ENCODE peak calls at places on chromosomes 6 and 20, in four cellular contexts. Z, E, P and G are unnamed samples.

GRCh38 chr20:57167971-57168693 is 98.3 kb downstream of the BMP7 start:
- DNase-seq in Z (no peak), E (peak), P (no peak), G (no peak)

GRCh38 chr20:50312682-50313187 is 122.1 kb downstream of the CEBPB start:
- DNase-seq in Z (no peak), E (peak), P (peak), G (no peak)

GRCh38 chr20:6160736-6161135 is 37.9 kb upstream of the FERMT1 start:
- DNase-seq in Z (no peak), E (no peak), P (no peak), G (no peak)

GRCh38 chr6:14216931-14217684 is 99.5 kb downstream of the CD83 start:
- DNase-seq in Z (no peak), E (no peak), P (peak), G (no peak)

GRCh38 chr6:16974387-16974673 is 127.5 kb upstream of the STMND1 start:
- DNase-seq in Z (no peak), E (no peak), P (no peak), G (no peak)

GRCh38 chr6:105509506-105510331 is 106.8 kb upstream of the PREP start:
- DNase-seq in Z (no peak), E (peak), P (peak), G (no peak)

GRCh38 chr6:5102266-5102970 is 17.3 kb downstream of the PPP1R3G start:
- DNase-seq in Z (no peak), E (no peak), P (no peak), G (no peak)

GRCh38 chr6:3489961-3490621 is 33.2 kb upstream of the SLC22A23 start:
- DNase-seq in Z (no peak), E (no peak), P (no peak), G (no peak)

GRCh38 chr6:47476794-47477496 is 644 bp upstream of the CD2AP start:
- DNase-seq in Z (no peak), E (no peak), P (no peak), G (no peak)

GRCh38 chr6:152085533-152085932 is 278.1 kb downstream of the ESR1 start:
- DNase-seq in Z (no peak), E (peak), P (peak), G (no peak)

GRCh38 chr6:153231048-153231635 is 100.1 kb upstream of the RGS17 start:
- DNase-seq in Z (no peak), E (peak), P (peak), G (no peak)

GRCh38 chr6:114164206-114164605 is 178.6 kb downstream of the HS3ST5 start:
- DNase-seq in Z (no peak), E (no peak), P (no peak), G (no peak)

GRCh38 chr20:49865559-49865958 is 49.8 kb downstream of the SPATA2 start:
- DNase-seq in Z (no peak), E (no peak), P (peak), G (no peak)

GRCh38 chr6:144321839-144322591 is 36.9 kb downstream of the UTRN start:
- DNase-seq in Z (no peak), E (peak), P (peak), G (no peak)

GRCh38 chr6:33018904-33019303 is 9.5 kb upstream of the HLA-DOA start:
- DNase-seq in Z (no peak), E (peak), P (peak), G (no peak)

GRCh38 chr6:158571826-158572652 is 12.1 kb downstream of the TMEM181 start:
- DNase-seq in Z (no peak), E (no peak), P (no peak), G (no peak)

GRCh38 chr6:20877008-20877937 is 343.0 kb downstream of the CDKAL1 start:
- DNase-seq in Z (no peak), E (peak), P (peak), G (peak)

GRCh38 chr6:119348308-119349040 is 1.1 kb downstream of the MAN1A1 start:
- DNase-seq in Z (no peak), E (no peak), P (peak), G (no peak)

GRCh38 chr20:33177866-33178265 is 9.9 kb downstream of the BPIFA2 start:
- DNase-seq in Z (no peak), E (no peak), P (no peak), G (no peak)

GRCh38 chr6:28803337-28803709 is 120.5 kb downstream of the TRIM27 start:
- DNase-seq in Z (no peak), E (no peak), P (no peak), G (no peak)

GRCh38 chr6:134379086-134379485 is 61.2 kb upstream of the SGK1 start:
- DNase-seq in Z (no peak), E (no peak), P (no peak), G (no peak)

GRCh38 chr6:70819715-70820114 is 137.1 kb downstream of the B3GAT2 start:
- DNase-seq in Z (no peak), E (no peak), P (peak), G (no peak)